ENCODE peak calls at places on chromosomes 6 and 20, in six cellular contexts. D is body of pancreas, A is prostate gland, W is A549, U is tibial nerve, M is ovary. X is an unnamed sample.

GRCh38 chr20:16922834-16923233 is 174.7 kb downstream of the OTOR start:
- DNase-seq in D (no peak), A (no peak), W (no peak), U (no peak), M (no peak), X (no peak)

GRCh38 chr6:37511910-37512399 is 12.3 kb upstream of the CCDC167 start:
- DNase-seq in D (no peak), A (no peak), W (no peak), U (no peak), M (no peak), X (no peak)

GRCh38 chr6:124668028-124668427 is 294.2 kb upstream of the RNF217 start:
- DNase-seq in D (no peak), A (no peak), W (no peak), U (no peak), M (no peak), X (no peak)

GRCh38 chr6:11890849-11891248 is 112.2 kb upstream of the ADTRP start:
- DNase-seq in D (no peak), A (no peak), W (no peak), U (no peak), M (no peak), X (no peak)

GRCh38 chr6:44297063-44298038 is 15.8 kb downstream of the AARS2 start:
- DNase-seq in D (peak; percentile 16), A (no peak), W (no peak), U (no peak), M (peak; percentile 42), X (peak; percentile 25)

GRCh38 chr6:27238010-27238983 is 9.2 kb upstream of the PRSS16 start:
- DNase-seq in D (no peak), A (no peak), W (no peak), U (no peak), M (no peak), X (no peak)

GRCh38 chr20:12166053-12166717 is 248.5 kb downstream of the BTBD3 start:
- DNase-seq in D (peak; percentile 72), A (no peak), W (no peak), U (no peak), M (peak; percentile 7), X (peak; percentile 41)

GRCh38 chr6:40907198-40907701 is 131.8 kb downstream of the UNC5CL start:
- DNase-seq in D (peak; percentile 23), A (peak; percentile 39), W (peak; percentile 71), U (no peak), M (no peak), X (peak; percentile 13)

GRCh38 chr6:41732601-41733348 is 2.6 kb downstream of the TFEB start:
- DNase-seq in D (peak; percentile 36), A (peak; percentile 30), W (no peak), U (no peak), M (no peak), X (peak; percentile 70)

GRCh38 chr6:52507557-52508260 is 69.2 kb downstream of the TRAM2 start:
- DNase-seq in D (peak; percentile 20), A (no peak), W (no peak), U (no peak), M (no peak), X (no peak)

GRCh38 chr20:37387519-37388269 is 41.8 kb downstream of the SRC start:
- DNase-seq in D (no peak), A (no peak), W (no peak), U (no peak), M (no peak), X (no peak)

GRCh38 chr6:21587925-21588811 is 5.4 kb upstream of the SOX4 start:
- DNase-seq in D (peak; percentile 64), A (peak; percentile 61), W (peak; percentile 24), U (no peak), M (peak; percentile 78), X (peak; percentile 69)

GRCh38 chr6:86357877-86358276 is 579.5 kb upstream of the HTR1E start:
- DNase-seq in D (no peak), A (no peak), W (no peak), U (no peak), M (no peak), X (no peak)

GRCh38 chr20:32977281-32978008 is 26.8 kb downstream of the SUN5 start:
- DNase-seq in D (no peak), A (no peak), W (no peak), U (no peak), M (no peak), X (no peak)

GRCh38 chr6:22582806-22583205 is 13.4 kb downstream of the HDGFL1 start:
- DNase-seq in D (no peak), A (no peak), W (no peak), U (no peak), M (no peak), X (no peak)

GRCh38 chr6:142856607-142856856 is 88.4 kb downstream of the HIVEP2 start:
- DNase-seq in D (no peak), A (no peak), W (no peak), U (no peak), M (no peak), X (no peak)

GRCh38 chr6:142856857-142857608 is 87.9 kb downstream of the HIVEP2 start:
- DNase-seq in D (no peak), A (no peak), W (no peak), U (no peak), M (no peak), X (peak; percentile 32)

GRCh38 chr6:142855877-142856606 is 88.9 kb downstream of the HIVEP2 start:
- DNase-seq in D (no peak), A (no peak), W (no peak), U (no peak), M (no peak), X (no peak)

GRCh38 chr6:142854589-142855488 is 90.1 kb downstream of the HIVEP2 start:
- DNase-seq in D (no peak), A (no peak), W (no peak), U (no peak), M (no peak), X (no peak)

GRCh38 chr6:142857609-142858195 is 87.3 kb downstream of the HIVEP2 start:
- DNase-seq in D (no peak), A (no peak), W (no peak), U (no peak), M (no peak), X (no peak)
- H3K4me3 ChIP-seq in D (no peak overlapping the region), A (no peak overlapping the region), W (no peak overlapping the region), U (no peak overlapping the region), M (no peak overlapping the region), X (no peak overlapping the region)

DNA sequence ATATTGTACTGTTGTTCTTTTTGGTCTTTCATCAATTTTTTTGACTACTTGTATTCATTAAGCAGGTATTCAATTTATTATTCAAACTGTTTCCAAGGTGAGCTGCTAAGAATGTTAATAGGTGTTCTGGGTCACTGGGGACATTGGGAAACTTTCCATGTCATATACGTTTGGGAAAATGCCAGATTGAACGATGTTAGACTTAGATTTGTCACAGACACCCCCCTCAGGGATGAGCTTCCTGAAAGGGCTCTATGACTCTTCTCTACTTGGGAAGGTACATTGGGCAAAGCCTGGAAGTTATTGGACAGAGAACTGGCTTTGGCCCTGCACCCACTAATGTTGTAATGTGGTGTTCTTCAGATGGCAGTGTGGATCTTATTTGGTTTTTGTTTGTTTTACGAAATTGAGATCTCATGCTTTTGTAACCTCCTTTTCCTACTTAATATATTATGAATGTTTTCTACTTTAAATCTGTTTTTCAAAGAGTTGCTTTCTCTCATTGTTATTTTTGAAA is 42.1 kb downstream of the PLCB4 start:
- DNase-seq in D (no peak), A (no peak), W (no peak), U (no peak), M (no peak), X (no peak)
- H3K27ac ChIP-seq in D (no peak overlapping the region), A (peak overlapping the region; percentile 19), W (no peak overlapping the region), U (peak overlapping the region; percentile 22), M (no peak overlapping the region), X (no peak overlapping the region)

GRCh38 chr20:48880331-48880730 is 41.2 kb upstream of the ARFGEF2 start:
- DNase-seq in D (no peak), A (no peak), W (no peak), U (no peak), M (no peak), X (no peak)
- TF ChIP-seq POLR2A in D (no peak), A (no peak), W (no peak), U (no peak), M (no peak), X (no peak)

GRCh38 chr6:142927904-142928303 is 17.1 kb downstream of the HIVEP2 start:
- DNase-seq in D (no peak), A (no peak), W (no peak), U (no peak), M (no peak), X (no peak)
- H3K4me3 ChIP-seq in D (no peak overlapping the region), A (no peak overlapping the region), W (peak overlapping the region; percentile 68), U (peak overlapping the region; percentile 72), M (no peak overlapping the region), X (peak overlapping the region; percentile 56)

DNA sequence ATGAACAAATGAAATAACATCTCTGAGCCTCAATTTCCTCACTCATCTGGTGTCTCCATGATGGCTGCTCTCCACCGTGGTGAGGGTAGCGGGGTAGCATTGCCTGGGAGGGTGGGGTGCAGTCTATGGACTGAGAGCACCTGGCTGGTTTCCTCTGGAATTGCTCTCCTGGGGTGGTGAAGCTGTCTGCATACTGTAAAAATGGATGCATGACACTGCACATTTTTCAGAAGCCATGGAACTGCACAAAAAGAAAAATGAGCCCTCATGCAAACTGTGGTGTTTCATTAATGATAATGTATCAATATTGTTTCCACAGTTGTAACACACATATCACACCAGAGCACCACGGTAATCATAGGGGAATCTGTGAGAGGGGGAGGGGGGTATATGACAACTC is 12.1 kb upstream of the ITPR3 start:
- DNase-seq in D (no peak), A (no peak), W (no peak), U (no peak), M (no peak), X (no peak)
- H3K27ac ChIP-seq in D (no peak overlapping the region), A (no peak overlapping the region), W (peak overlapping the region; percentile 88), U (peak overlapping the region; percentile 86), M (no peak overlapping the region), X (no peak overlapping the region)

DNA sequence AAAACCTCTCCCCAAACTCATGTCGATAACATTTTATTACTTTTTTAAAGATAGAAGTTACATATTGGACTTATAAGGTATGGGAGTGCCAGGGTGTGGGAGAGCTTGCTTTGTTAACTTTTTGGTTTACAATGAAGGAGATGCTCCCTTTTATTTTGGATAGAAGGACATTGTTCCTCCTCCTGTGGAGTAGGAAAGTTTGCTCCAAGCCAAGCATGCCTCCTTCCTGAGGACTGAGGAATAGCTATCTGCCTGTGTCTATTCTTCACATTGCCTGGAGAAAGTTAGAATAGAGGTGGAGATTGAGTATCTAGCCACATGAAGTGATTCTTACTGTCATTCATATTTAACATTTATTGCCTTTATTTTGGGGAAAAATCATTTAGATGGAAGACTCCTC is 71.9 kb downstream of the EYA4 start:
- DNase-seq in D (no peak), A (no peak), W (no peak), U (no peak), M (no peak), X (no peak)
- TF ChIP-seq POLR2A in D (no peak), A (no peak), W (no peak), U (no peak), M (no peak), X (no peak)

X was measured in transverse colon.